ENCODE peak calls at places on chromosome 18, in four cellular contexts. H, A, I and J are unnamed samples.

GRCh38 chr18:40529478-40529877 is 1425.6 kb upstream of the PIK3C3 start:
- DNase-seq in H (no peak), I (no peak), A (no peak), J (no peak)

GRCh38 chr18:48543228-48543627 is 4.4 kb downstream of the CTIF start:
- DNase-seq in A (no peak), H (no peak), I (no peak), J (no peak)

GRCh38 chr18:76620326-76620813 is 125.3 kb upstream of the ZNF516 start:
- DNase-seq in H (no peak), A (no peak), I (peak; percentile 38), J (peak; percentile 7)

GRCh38 chr18:3595282-3596273 is 145.6 kb downstream of the TGIF1 start:
- DNase-seq in H (peak; percentile 22), I (peak; percentile 92), A (no peak), J (no peak)

GRCh38 chr18:75754433-75754832 is 326.9 kb upstream of the SMIM21 start:
- DNase-seq in H (no peak), I (no peak), A (no peak), J (no peak)

GRCh38 chr18:44946529-44947113 is 265.9 kb downstream of the SETBP1 start:
- DNase-seq in A (no peak), I (no peak), H (peak; percentile 56), J (no peak)

GRCh38 chr18:32261003-32261402 is 71.2 kb downstream of the MEP1B start:
- DNase-seq in A (no peak), I (no peak), H (no peak), J (no peak)

GRCh38 chr18:68244786-68245185 is 470.1 kb downstream of the TMX3 start:
- DNase-seq in H (no peak), A (no peak), I (no peak), J (no peak)

GRCh38 chr18:76493213-76494107 is 1.6 kb downstream of the ZNF516 start:
- DNase-seq in A (no peak), H (peak; percentile 59), I (peak; percentile 49), J (no peak)

GRCh38 chr18:64119916-64120315 is 29.0 kb downstream of the LINC00305 start:
- DNase-seq in A (no peak), I (no peak), H (peak; percentile 8), J (no peak)

GRCh38 chr18:8217041-8217564 is 392.1 kb upstream of the RAB12 start:
- DNase-seq in I (no peak), H (no peak), A (no peak), J (no peak)

GRCh38 chr18:42038936-42039335 is 83.9 kb downstream of the PIK3C3 start:
- DNase-seq in A (no peak), I (peak; percentile 93), H (no peak), J (no peak)

GRCh38 chr18:44917865-44918476 is 237.3 kb downstream of the SETBP1 start:
- DNase-seq in H (no peak), A (no peak), I (no peak), J (no peak)

GRCh38 chr18:59820663-59821062 is 79.1 kb upstream of the PMAIP1 start:
- DNase-seq in I (no peak), H (no peak), A (no peak), J (no peak)

GRCh38 chr18:26685438-26686173 is 137.3 kb upstream of the KCTD1 start:
- DNase-seq in I (no peak), H (peak; percentile 46), A (no peak), J (no peak)